ENCODE peak calls at places on chromosome 9, in six cellular contexts. M, D, Y, F, I and U are unnamed samples. For H3K27me3, the result is how much of the 10 kb centered on the place peaks cover.

GRCh38 chr9:95822583-95823431 is 52.7 kb upstream of the ERCC6L2 start:
- DNase-seq in M (no peak), D (no peak), Y (peak), F (no peak), I (no peak), U (no peak)

GRCh38 chr9:104927912-104928740 is at the start of gene ABCA1:
- DNase-seq in M (peak), D (peak), Y (peak), F (peak), I (peak), U (peak)

GRCh38 chr9:133848471-133848870 is 110.3 kb upstream of the SARDH start:
- DNase-seq in M (no peak), D (no peak), Y (no peak), F (no peak), I (no peak), U (no peak)

GRCh38 chr9:33620738-33621439 is 96.8 kb downstream of the ANKRD18B start:
- DNase-seq in M (peak), D (no peak), Y (no peak), F (no peak), I (no peak), U (no peak)

GRCh38 chr9:14824481-14824880 is 85.7 kb downstream of the FREM1 start:
- DNase-seq in M (no peak), D (no peak), Y (no peak), F (no peak), I (no peak), U (no peak)

GRCh38 chr9:110641350-110641749 is 27.2 kb upstream of the MUSK start:
- DNase-seq in M (no peak), D (no peak), Y (no peak), F (no peak), I (no peak), U (no peak)

GRCh38 chr9:15531380-15531779 is 20.6 kb upstream of the PSIP1 start:
- DNase-seq in M (no peak), D (no peak), Y (no peak), F (no peak), I (no peak), U (no peak)

GRCh38 chr9:120875954-120876841 is 790 bp downstream of the PHF19 start:
- DNase-seq in M (peak), D (peak), Y (peak), F (peak), I (peak), U (peak)

GRCh38 chr9:109967651-109968331 is 187.8 kb downstream of the PALM2AKAP2 start:
- DNase-seq in M (no peak), D (no peak), Y (no peak), F (no peak), I (no peak), U (no peak)

GRCh38 chr9:99919930-99920329 is 13.5 kb downstream of the STX17 start:
- DNase-seq in M (no peak), D (no peak), Y (no peak), F (no peak), I (no peak), U (no peak)

GRCh38 chr9:94017939-94018531 is 62.9 kb upstream of the BARX1 start:
- DNase-seq in M (no peak), D (no peak), Y (peak), F (no peak), I (no peak), U (no peak)

GRCh38 chr9:38681747-38682227 is 38.1 kb downstream of the FAM240B start:
- DNase-seq in M (no peak), D (no peak), Y (no peak), F (no peak), I (no peak), U (no peak)

GRCh38 chr9:33927694-33928093 is 110.7 kb downstream of the UBE2R2 start:
- DNase-seq in M (no peak), D (no peak), Y (no peak), F (no peak), I (no peak), U (no peak)

GRCh38 chr9:123437201-123437600 is 81.2 kb downstream of the CRB2 start:
- DNase-seq in M (no peak), D (no peak), Y (no peak), F (no peak), I (no peak), U (no peak)

GRCh38 chr9:32928145-32928763 is 73.2 kb downstream of the APTX start:
- DNase-seq in M (no peak), D (no peak), Y (no peak), F (no peak), I (no peak), U (no peak)

GRCh38 chr9:89593776-89594427 is 10.9 kb upstream of the GADD45G start:
- DNase-seq in M (no peak), D (peak), Y (peak), F (peak), I (peak), U (no peak)

GRCh38 chr9:134882204-134882785 is 1.7 kb downstream of the FCN2 start:
- DNase-seq in M (peak), D (no peak), Y (no peak), F (no peak), I (no peak), U (no peak)

GRCh38 chr9:121778252-121779225 is 127.1 kb downstream of the DAB2IP start:
- DNase-seq in M (no peak), D (no peak), Y (no peak), F (no peak), I (no peak), U (no peak)

GRCh38 chr9:81737871-81738507 is 48.6 kb upstream of the TLE1 start:
- DNase-seq in M (peak), D (no peak), Y (no peak), F (no peak), I (peak), U (peak)

GRCh38 chr9:129500166-129500862 is 120.6 kb downstream of the C9orf50 start:
- DNase-seq in M (no peak), D (no peak), Y (no peak), F (peak), I (no peak), U (peak)

GRCh38 chr9:133463234-133463863 is 3.6 kb downstream of the CACFD1 start:
- DNase-seq in M (no peak), D (no peak), Y (peak), F (no peak), I (no peak), U (no peak)

GRCh38 chr9:109286981-109287380 is 33.9 kb downstream of the EPB41L4B start:
- DNase-seq in M (no peak), D (no peak), Y (no peak), F (no peak), I (no peak), U (no peak)

GRCh38 chr9:36861528-36862205 is 172.4 kb downstream of the PAX5 start:
- DNase-seq in M (no peak), D (no peak), Y (no peak), F (no peak), I (no peak), U (no peak)
- H3K27me3 ChIP-seq in M (under half), D (half or more), Y (under half), F (under half), I (under half), U (under half)

GRCh38 chr9:21523021-21524014 is 41.2 kb upstream of the IFNE start:
- DNase-seq in M (no peak), D (no peak), Y (no peak), F (no peak), I (no peak), U (no peak)

GRCh38 chr9:21528123-21528808 is 46.2 kb upstream of the IFNE start:
- DNase-seq in M (no peak), D (no peak), Y (no peak), F (no peak), I (no peak), U (no peak)

GRCh38 chr9:21524099-21524830 is 42.2 kb upstream of the IFNE start:
- DNase-seq in M (no peak), D (no peak), Y (no peak), F (no peak), I (no peak), U (no peak)

GRCh38 chr9:21525174-21525573 is 43.1 kb upstream of the IFNE start:
- DNase-seq in M (no peak), D (no peak), Y (no peak), F (no peak), I (no peak), U (no peak)

DNA sequence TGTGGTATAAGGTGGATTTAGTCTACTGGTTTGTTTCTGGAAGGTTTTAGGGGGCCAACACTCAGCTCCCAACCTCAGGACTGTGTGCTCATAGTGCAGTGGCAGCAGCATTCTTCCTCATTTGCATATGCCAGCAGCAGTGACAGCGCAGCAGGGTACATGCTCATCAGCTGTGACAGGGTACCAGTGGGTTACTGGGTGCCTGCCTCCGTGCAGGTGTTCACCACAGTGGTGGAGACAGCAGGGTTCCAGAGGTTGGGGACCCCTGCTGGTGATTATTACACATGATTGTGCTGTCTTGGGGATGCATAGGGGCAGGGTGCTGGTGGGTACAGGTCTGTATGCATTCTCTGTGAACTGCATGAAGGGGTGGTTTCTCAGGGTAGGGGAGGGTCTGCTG is 45.5 kb upstream of the IFNE start:
- DNase-seq in M (no peak), D (no peak), Y (no peak), F (no peak), I (no peak), U (no peak)
- TF ChIP-seq CTCF in M (no peak), D (no peak), Y (no peak), F (no peak), I (no peak), U (no peak)

DNA sequence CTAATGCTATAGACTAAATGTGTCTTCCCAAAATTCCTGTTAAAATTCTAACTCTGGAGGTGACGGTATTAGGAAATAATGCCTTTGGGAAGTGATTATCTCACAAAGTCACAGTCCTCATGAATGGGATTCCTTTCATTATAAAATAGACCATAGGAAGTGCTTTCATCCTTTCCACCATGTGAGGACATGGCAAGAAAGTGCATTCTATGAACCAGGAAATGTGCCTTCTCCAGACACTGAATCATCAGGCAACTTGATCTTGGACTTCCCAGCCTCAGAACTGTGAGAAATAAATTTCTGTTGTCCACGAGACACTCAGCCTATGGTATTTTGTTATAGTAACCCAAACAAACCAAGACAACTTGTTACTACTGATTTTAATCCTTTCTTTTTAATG is 582.4 kb upstream of the C9orf72 start:
- DNase-seq in M (no peak), D (no peak), Y (no peak), F (no peak), I (no peak), U (no peak)
- H3K27me3 ChIP-seq in M (under half), D (under half), Y (under half), F (under half), I (under half), U (under half)

GRCh38 chr9:136115206-136115605 is 3.5 kb downstream of the TMEM250 start:
- DNase-seq in M (no peak), D (no peak), Y (no peak), F (no peak), I (no peak), U (no peak)
- TF ChIP-seq CTCF in M (no peak), D (no peak), Y (no peak), F (no peak), I (no peak), U (no peak)

DNA sequence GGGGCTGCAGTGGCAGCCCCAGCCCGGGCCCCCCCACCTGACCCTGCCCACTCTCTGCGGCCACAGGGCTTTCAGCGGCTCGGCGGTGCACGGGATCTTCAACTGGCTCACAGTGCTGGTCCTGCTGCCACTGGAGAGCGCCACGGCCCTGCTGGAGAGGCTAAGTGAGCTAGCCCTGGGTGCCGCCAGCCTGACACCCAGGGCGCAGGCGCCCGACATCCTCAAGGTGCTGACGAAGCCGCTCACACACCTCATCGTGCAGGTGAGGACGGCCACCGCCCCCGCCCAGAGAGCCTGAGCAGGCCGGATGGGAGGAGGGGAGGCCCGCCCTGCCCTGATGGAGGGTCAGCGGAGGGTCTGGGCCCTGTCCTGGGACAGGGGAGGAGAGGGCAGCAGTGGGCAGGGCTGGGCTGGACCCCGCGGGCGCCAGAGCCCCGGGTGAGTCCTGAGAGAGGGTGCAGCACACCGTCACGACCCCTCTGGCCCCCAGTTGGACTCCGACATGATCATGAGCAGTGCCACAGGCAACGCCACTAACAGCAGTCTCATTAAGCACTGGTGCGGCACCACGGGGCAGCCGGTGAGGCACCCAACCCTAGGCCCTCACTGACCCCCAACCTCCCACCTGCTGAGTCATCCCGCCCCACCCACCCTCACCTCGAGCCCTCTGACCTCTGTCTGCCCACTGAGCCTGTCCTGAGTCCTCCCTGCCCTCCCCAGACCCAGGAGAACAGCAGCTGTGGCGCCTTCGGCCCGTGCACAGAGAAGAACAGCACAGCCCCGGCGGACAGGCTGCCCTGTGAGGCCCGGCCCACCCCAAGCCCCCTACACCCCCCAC is 2.7 kb downstream of the SLC34A3 start:
- DNase-seq in M (no peak), D (no peak), Y (no peak), F (no peak), I (no peak), U (no peak)
- H3K27me3 ChIP-seq in M (under half), D (half or more), Y (half or more), F (under half), I (half or more), U (under half)

DNA sequence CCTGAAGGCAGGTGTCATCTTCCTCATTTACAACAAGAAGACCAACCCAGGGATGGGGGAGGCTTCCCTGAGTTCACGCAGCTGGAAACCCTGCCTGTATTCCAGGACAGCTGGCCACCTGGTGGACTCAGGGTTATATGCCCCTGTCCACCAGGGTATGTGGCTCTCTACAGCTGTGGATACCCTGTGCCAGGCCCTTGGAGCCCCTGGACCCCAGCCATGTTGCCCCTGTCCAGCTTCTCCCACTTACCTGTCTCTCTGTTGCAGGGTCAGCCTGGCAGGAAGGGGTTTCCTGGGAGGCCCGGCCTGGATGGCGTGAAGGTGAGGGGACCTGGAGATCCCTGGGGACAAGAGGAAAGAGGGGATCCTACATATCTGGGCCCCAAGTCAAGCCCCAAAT is 79.7 kb upstream of the ORM1 start:
- DNase-seq in M (no peak), D (no peak), Y (no peak), F (no peak), I (no peak), U (no peak)
- TF ChIP-seq CTCF in M (no peak), D (no peak), Y (no peak), F (no peak), I (no peak), U (no peak)